ENCODE peak calls at places on chromosome 9, in seven cellular contexts. U is A549, O is transverse colon, E is suprapubic skin, N is stomach, H is sigmoid colon, D is ovary. A is an unnamed sample.

GRCh38 chr9:121059998-121060636 is 10.0 kb upstream of the C5 start:
- DNase-seq in N (no peak), D (peak; percentile 20), H (no peak), E (no peak), U (peak; percentile 81), O (no peak), A (peak; percentile 66)

GRCh38 chr9:94922691-94923107 is 196.2 kb downstream of the AOPEP start:
- DNase-seq in O (no peak), U (peak; percentile 47), E (no peak), D (no peak), H (peak; percentile 86), N (no peak), A (no peak)

GRCh38 chr9:125460883-125461475 is 199.4 kb downstream of the GAPVD1 start:
- DNase-seq in E (no peak), U (peak; percentile 15), O (peak; percentile 20), N (no peak), D (peak; percentile 69), H (peak; percentile 82), A (peak; percentile 23)

GRCh38 chr9:71795097-71795807 is 26.9 kb upstream of the CEMIP2 start:
- DNase-seq in U (no peak), D (no peak), N (no peak), O (no peak), E (no peak), H (no peak), A (no peak)

GRCh38 chr9:89374176-89374575 is 55.9 kb downstream of the SECISBP2 start:
- DNase-seq in D (no peak), H (no peak), O (no peak), U (no peak), N (no peak), E (no peak), A (no peak)

GRCh38 chr9:123796073-123796472 is 133.9 kb downstream of the DENND1A start:
- DNase-seq in H (no peak), E (no peak), O (no peak), N (no peak), D (no peak), U (no peak), A (no peak)

GRCh38 chr9:133342570-133342969 is 5.4 kb downstream of the MED22 start:
- DNase-seq in E (no peak), H (no peak), N (no peak), U (no peak), D (no peak), O (no peak), A (no peak)

GRCh38 chr9:99231708-99232107 is 9.6 kb downstream of the SEC61B start:
- DNase-seq in H (no peak), D (no peak), E (no peak), N (no peak), U (peak; percentile 7), O (no peak), A (no peak)

GRCh38 chr9:71760901-71761300 is 7.4 kb downstream of the CEMIP2 start:
- DNase-seq in E (no peak), D (no peak), U (peak; percentile 49), H (no peak), N (no peak), O (no peak), A (no peak)

GRCh38 chr9:5671711-5672353 is 42.9 kb downstream of the RIC1 start:
- DNase-seq in O (no peak), N (no peak), H (no peak), U (no peak), E (no peak), D (no peak), A (no peak)

GRCh38 chr9:93012998-93013855 is 45.3 kb upstream of the SUSD3 start:
- DNase-seq in O (no peak), E (no peak), H (peak; percentile 38), U (no peak), N (no peak), D (no peak), A (no peak)

GRCh38 chr9:129052592-129052991 is 16.2 kb downstream of the MIGA2 start:
- DNase-seq in O (peak; percentile 96), N (peak; percentile 99), U (peak; percentile 35), D (no peak), E (peak; percentile 87), H (no peak), A (no peak)

GRCh38 chr9:18194316-18194715 is 279.6 kb upstream of the ADAMTSL1 start:
- DNase-seq in H (no peak), E (no peak), U (no peak), O (no peak), N (no peak), D (no peak), A (no peak)

GRCh38 chr9:134670042-134670525 is 28.5 kb downstream of the COL5A1 start:
- DNase-seq in U (peak; percentile 79), N (no peak), O (no peak), D (no peak), E (no peak), H (peak; percentile 45), A (no peak)
- H3K27ac ChIP-seq in U (peak overlapping the region; percentile 81), N (peak overlapping the region; percentile 50), O (peak overlapping the region; percentile 43), D (no peak overlapping the region), E (peak overlapping the region; percentile 50), H (peak overlapping the region; percentile 58), A (no peak overlapping the region)

GRCh38 chr9:22005700-22006605 is 3.2 kb downstream of the CDKN2B start:
- DNase-seq in E (no peak), U (no peak), O (no peak), D (no peak), N (no peak), H (no peak), A (no peak)

GRCh38 chr9:22008662-22009562 is at the start of gene CDKN2B:
- DNase-seq in U (no peak), H (peak; percentile 97), D (peak; percentile 95), E (peak; percentile 97), O (peak; percentile 97), N (peak; percentile 96), A (peak; percentile 93)

GRCh38 chr9:22010881-22011625 is 1.9 kb upstream of the CDKN2B start:
- DNase-seq in D (no peak), E (no peak), N (no peak), U (no peak), O (no peak), H (no peak), A (no peak)

GRCh38 chr9:22005083-22005699 is 3.9 kb downstream of the CDKN2B start:
- DNase-seq in O (no peak), N (no peak), H (no peak), U (no peak), E (no peak), D (no peak), A (no peak)

DNA sequence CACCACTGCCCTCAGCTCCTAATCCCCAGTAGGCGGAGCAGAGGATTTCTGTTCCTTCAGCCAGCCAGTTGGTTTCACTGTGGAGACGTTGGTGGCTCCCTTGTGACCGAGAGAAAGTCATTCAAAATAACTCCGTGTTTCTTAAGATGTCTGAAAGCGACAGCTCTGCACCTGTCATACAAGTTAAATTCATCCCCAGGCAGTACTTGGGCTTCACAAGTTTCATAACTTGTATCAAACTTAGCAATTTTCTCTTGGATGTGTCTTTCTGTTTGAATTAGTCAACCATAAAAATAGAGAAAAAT is 410 bp upstream of the CDKN2B start:
- DNase-seq in D (no peak), O (no peak), E (no peak), H (no peak), U (no peak), N (no peak), A (no peak)
- TF ChIP-seq EP300 in D (no peak), O (no peak), E (no peak), H (no peak), U (no peak), N (no peak), A (no peak)

DNA sequence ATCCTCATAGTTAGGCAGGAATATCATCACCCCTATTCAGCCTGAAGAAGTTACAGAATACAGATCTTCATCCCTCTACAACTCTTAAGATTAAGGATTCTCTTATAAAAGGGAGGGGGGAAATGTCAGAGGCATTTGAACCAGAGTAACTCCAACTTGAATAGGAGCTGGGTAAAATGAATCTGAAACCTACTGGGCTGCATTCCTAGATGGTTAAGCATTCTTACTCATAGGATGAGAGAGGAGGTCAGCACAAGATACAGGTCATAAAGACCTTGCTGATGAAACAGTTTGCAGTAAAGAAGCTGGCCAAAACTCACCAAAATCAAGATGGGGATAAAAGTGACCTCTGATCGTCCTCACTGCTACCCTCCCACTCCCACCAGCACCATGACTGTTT is 14.4 kb downstream of the FREM1 start:
- DNase-seq in H (no peak), D (no peak), N (no peak), E (no peak), U (no peak), O (no peak), A (no peak)
- H3K4me1 ChIP-seq in H (peaks cover 10% of the 10 kb centered on the region), D (peaks cover 3% of the 10 kb centered on the region), N (no peaks in the 10 kb centered on the region), E (no peaks in the 10 kb centered on the region), U (no peaks in the 10 kb centered on the region), O (no peaks in the 10 kb centered on the region), A (no peaks in the 10 kb centered on the region)

DNA sequence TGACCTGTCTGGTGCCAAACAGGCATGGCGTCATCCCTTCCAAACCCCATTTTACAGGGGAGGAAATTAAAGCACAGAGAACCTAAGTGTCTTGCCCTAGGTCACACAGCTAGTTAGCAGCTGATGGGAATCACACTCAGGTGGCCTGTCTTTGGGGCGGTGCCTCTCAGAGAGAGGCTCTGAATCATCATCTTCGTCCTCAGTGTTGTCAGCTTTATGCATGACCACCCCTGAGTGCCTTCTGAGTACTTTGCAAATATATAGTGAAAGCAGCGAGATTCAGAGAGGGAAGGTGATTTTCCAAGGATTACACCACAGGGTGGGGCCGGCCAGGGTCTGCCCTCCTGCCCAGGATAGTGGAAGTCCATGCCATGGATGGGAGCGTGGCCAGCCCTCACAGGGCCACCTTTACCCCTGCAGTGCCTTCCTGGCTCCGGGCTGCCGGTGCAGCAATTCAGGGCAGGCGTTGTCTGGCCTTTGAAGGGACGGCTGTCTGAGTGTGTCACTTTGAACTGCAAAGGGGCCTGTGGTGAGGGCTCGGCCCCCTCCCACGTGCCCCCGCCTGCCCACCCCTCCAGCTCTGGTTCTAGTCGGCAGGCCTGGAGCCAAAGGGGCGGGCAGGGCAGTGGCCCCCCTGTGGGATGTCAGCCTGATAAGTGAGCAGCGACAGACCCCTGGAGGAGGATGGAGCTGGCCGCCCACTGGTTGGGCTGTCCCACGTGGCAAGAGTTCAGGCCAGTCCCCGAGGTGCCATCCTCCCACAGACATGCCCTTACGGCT is 16.9 kb downstream of the LMX1B start:
- DNase-seq in H (no peak), E (no peak), N (no peak), O (no peak), U (no peak), D (no peak), A (no peak)
- H3K27ac ChIP-seq in H (no peak overlapping the region), E (no peak overlapping the region), N (no peak overlapping the region), O (no peak overlapping the region), U (no peak overlapping the region), D (no peak overlapping the region), A (no peak overlapping the region)

A was measured in tibial nerve.